ENCODE peak calls at places on chromosomes 7 and 10, in seven cellular contexts. One of them, this sample, is unnamed.
A peak's percentile ranks its signal among the peaks of the same experiment; 100 is the strongest.

GRCh38 chr7:51067757-51068156 is 248.9 kb downstream of the COBL start:
- DNase-seq in SJSA1: peak; percentile 42
- DNase-seq in MM.1S: peak; percentile 33
- DNase-seq in mammary epithelial cell: peak; percentile 42
- DNase-seq in heart right ventricle: no peak
- DNase-seq in CD8-positive, alpha-beta T cell: peak; percentile 39
- DNase-seq in transverse colon: peak; percentile 67
- DNase-seq in this sample: no peak

GRCh38 chr10:52437205-52437646 is 123.1 kb downstream of the DKK1 start:
- DNase-seq in SJSA1: no peak
- DNase-seq in mammary epithelial cell: no peak
- DNase-seq in CD8-positive, alpha-beta T cell: no peak
- DNase-seq in MM.1S: peak; percentile 85
- DNase-seq in heart right ventricle: no peak
- DNase-seq in transverse colon: no peak
- DNase-seq in this sample: no peak

GRCh38 chr7:101678713-101679112 is 49.6 kb upstream of the MYL10 start:
- DNase-seq in transverse colon: no peak
- DNase-seq in heart right ventricle: no peak
- DNase-seq in SJSA1: peak; percentile 11
- DNase-seq in mammary epithelial cell: peak; percentile 13
- DNase-seq in MM.1S: no peak
- DNase-seq in CD8-positive, alpha-beta T cell: no peak
- DNase-seq in this sample: no peak

GRCh38 chr7:129556607-129557120 is 54.3 kb downstream of the SMKR1 start:
- DNase-seq in transverse colon: no peak
- DNase-seq in MM.1S: no peak
- DNase-seq in SJSA1: no peak
- DNase-seq in heart right ventricle: no peak
- DNase-seq in CD8-positive, alpha-beta T cell: no peak
- DNase-seq in mammary epithelial cell: no peak
- DNase-seq in this sample: no peak

GRCh38 chr7:76220185-76221057 is 18.7 kb downstream of the SRRM3 start:
- DNase-seq in heart right ventricle: no peak
- DNase-seq in transverse colon: no peak
- DNase-seq in CD8-positive, alpha-beta T cell: no peak
- DNase-seq in MM.1S: no peak
- DNase-seq in mammary epithelial cell: peak; percentile 24
- DNase-seq in SJSA1: no peak
- DNase-seq in this sample: no peak

GRCh38 chr7:73766556-73767229 is 3.4 kb downstream of the CLDN3 start:
- DNase-seq in CD8-positive, alpha-beta T cell: no peak
- DNase-seq in mammary epithelial cell: no peak
- DNase-seq in MM.1S: peak; percentile 80
- DNase-seq in heart right ventricle: no peak
- DNase-seq in SJSA1: no peak
- DNase-seq in transverse colon: peak; percentile 55
- DNase-seq in this sample: no peak

GRCh38 chr7:45001138-45001694 is 1.2 kb downstream of the CCM2 start:
- DNase-seq in CD8-positive, alpha-beta T cell: peak; percentile 63
- DNase-seq in MM.1S: peak; percentile 97
- DNase-seq in heart right ventricle: no peak
- DNase-seq in transverse colon: peak; percentile 55
- DNase-seq in SJSA1: no peak
- DNase-seq in mammary epithelial cell: peak; percentile 71
- DNase-seq in this sample: peak; percentile 62

GRCh38 chr10:93993782-93994668 is at the start of gene PLCE1:
- DNase-seq in mammary epithelial cell: peak; percentile 5
- DNase-seq in transverse colon: peak; percentile 73
- DNase-seq in SJSA1: peak; percentile 65
- DNase-seq in MM.1S: peak; percentile 66
- DNase-seq in heart right ventricle: peak; percentile 48
- DNase-seq in CD8-positive, alpha-beta T cell: no peak
- DNase-seq in this sample: peak; percentile 82

GRCh38 chr7:2950578-2950977 is 93.1 kb downstream of the CARD11 start:
- DNase-seq in mammary epithelial cell: no peak
- DNase-seq in SJSA1: no peak
- DNase-seq in MM.1S: no peak
- DNase-seq in heart right ventricle: no peak
- DNase-seq in CD8-positive, alpha-beta T cell: no peak
- DNase-seq in transverse colon: no peak
- DNase-seq in this sample: no peak

GRCh38 chr7:55552320-55553086 is 19.8 kb downstream of the VOPP1 start:
- DNase-seq in transverse colon: peak; percentile 70
- DNase-seq in SJSA1: no peak
- DNase-seq in heart right ventricle: no peak
- DNase-seq in CD8-positive, alpha-beta T cell: no peak
- DNase-seq in mammary epithelial cell: no peak
- DNase-seq in MM.1S: peak; percentile 43
- DNase-seq in this sample: no peak

GRCh38 chr7:131843862-131844261 is 287.4 kb upstream of the PODXL start:
- DNase-seq in mammary epithelial cell: peak; percentile 6
- DNase-seq in heart right ventricle: no peak
- DNase-seq in transverse colon: peak; percentile 19
- DNase-seq in CD8-positive, alpha-beta T cell: no peak
- DNase-seq in SJSA1: peak; percentile 43
- DNase-seq in MM.1S: no peak
- DNase-seq in this sample: no peak

GRCh38 chr10:124565565-124566221 is 104.1 kb downstream of the LHPP start:
- DNase-seq in transverse colon: no peak
- DNase-seq in CD8-positive, alpha-beta T cell: no peak
- DNase-seq in SJSA1: no peak
- DNase-seq in mammary epithelial cell: no peak
- DNase-seq in heart right ventricle: peak; percentile 57
- DNase-seq in MM.1S: no peak
- DNase-seq in this sample: peak; percentile 82

GRCh38 chr10:79081353-79082034 is 12.7 kb downstream of the ZMIZ1 start:
- DNase-seq in SJSA1: peak; percentile 50
- DNase-seq in MM.1S: no peak
- DNase-seq in CD8-positive, alpha-beta T cell: no peak
- DNase-seq in heart right ventricle: no peak
- DNase-seq in transverse colon: no peak
- DNase-seq in mammary epithelial cell: peak; percentile 78
- DNase-seq in this sample: no peak

GRCh38 chr10:113566888-113567287 is 14.0 kb downstream of the HABP2 start:
- DNase-seq in CD8-positive, alpha-beta T cell: no peak
- DNase-seq in SJSA1: no peak
- DNase-seq in transverse colon: no peak
- DNase-seq in heart right ventricle: no peak
- DNase-seq in MM.1S: no peak
- DNase-seq in mammary epithelial cell: no peak
- DNase-seq in this sample: no peak

GRCh38 chr10:117186832-117187615 is 10.3 kb upstream of the KCNK18 start:
- DNase-seq in mammary epithelial cell: peak; percentile 87
- DNase-seq in CD8-positive, alpha-beta T cell: no peak
- DNase-seq in transverse colon: no peak
- DNase-seq in heart right ventricle: no peak
- DNase-seq in MM.1S: peak; percentile 9
- DNase-seq in SJSA1: no peak
- DNase-seq in this sample: no peak
- H3K27ac ChIP-seq in mammary epithelial cell: no peak overlapping the region
- H3K27ac ChIP-seq in CD8-positive, alpha-beta T cell: no peak overlapping the region
- H3K27ac ChIP-seq in transverse colon: no peak overlapping the region
- H3K27ac ChIP-seq in heart right ventricle: no peak overlapping the region
- H3K27ac ChIP-seq in MM.1S: no peak overlapping the region
- H3K27ac ChIP-seq in SJSA1: no peak overlapping the region
- H3K27ac ChIP-seq in this sample: no peak overlapping the region

GRCh38 chr10:22628309-22628708 is 86.1 kb downstream of the PIP4K2A start:
- DNase-seq in CD8-positive, alpha-beta T cell: no peak
- DNase-seq in transverse colon: no peak
- DNase-seq in SJSA1: no peak
- DNase-seq in heart right ventricle: no peak
- DNase-seq in MM.1S: no peak
- DNase-seq in mammary epithelial cell: no peak
- DNase-seq in this sample: no peak

GRCh38 chr10:22630229-22631174 is 83.9 kb downstream of the PIP4K2A start:
- DNase-seq in MM.1S: peak; percentile 94
- DNase-seq in SJSA1: no peak
- DNase-seq in heart right ventricle: no peak
- DNase-seq in mammary epithelial cell: peak; percentile 38
- DNase-seq in transverse colon: no peak
- DNase-seq in CD8-positive, alpha-beta T cell: no peak
- DNase-seq in this sample: no peak

GRCh38 chr10:22631185-22631584 is 83.2 kb downstream of the PIP4K2A start:
- DNase-seq in SJSA1: no peak
- DNase-seq in transverse colon: no peak
- DNase-seq in mammary epithelial cell: no peak
- DNase-seq in CD8-positive, alpha-beta T cell: no peak
- DNase-seq in MM.1S: no peak
- DNase-seq in heart right ventricle: no peak
- DNase-seq in this sample: no peak

GRCh38 chr10:22629843-22630228 is 84.5 kb downstream of the PIP4K2A start:
- DNase-seq in CD8-positive, alpha-beta T cell: no peak
- DNase-seq in MM.1S: peak; percentile 30
- DNase-seq in mammary epithelial cell: no peak
- DNase-seq in SJSA1: no peak
- DNase-seq in heart right ventricle: no peak
- DNase-seq in transverse colon: no peak
- DNase-seq in this sample: no peak

DNA sequence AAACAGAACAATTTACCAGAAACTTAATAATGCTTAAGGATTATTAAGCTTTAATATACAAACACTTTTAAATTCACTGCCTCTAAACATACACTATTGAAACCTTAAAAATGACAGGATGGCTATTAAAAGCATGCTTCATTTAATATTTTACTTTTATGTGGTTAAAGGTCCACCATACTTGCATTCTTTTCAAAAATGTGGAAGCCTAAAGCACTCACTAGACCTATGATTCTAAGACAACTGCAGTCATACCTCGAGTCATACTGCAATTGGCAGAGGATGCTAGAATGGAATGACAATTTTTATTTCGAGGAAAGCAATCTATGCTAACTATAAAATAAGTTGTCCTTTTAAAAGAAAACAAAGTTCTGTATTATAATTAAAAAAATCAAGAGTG is 85.3 kb downstream of the PIP4K2A start:
- DNase-seq in SJSA1: no peak
- DNase-seq in heart right ventricle: no peak
- DNase-seq in CD8-positive, alpha-beta T cell: no peak
- DNase-seq in transverse colon: no peak
- DNase-seq in MM.1S: peak; percentile 12
- DNase-seq in mammary epithelial cell: no peak
- DNase-seq in this sample: no peak
- H3K27ac ChIP-seq in SJSA1: no peak overlapping the region
- H3K27ac ChIP-seq in heart right ventricle: no peak overlapping the region
- H3K27ac ChIP-seq in CD8-positive, alpha-beta T cell: peak overlapping the region; percentile 2
- H3K27ac ChIP-seq in transverse colon: peak overlapping the region; percentile 63
- H3K27ac ChIP-seq in MM.1S: peak overlapping the region; percentile 87
- H3K27ac ChIP-seq in mammary epithelial cell: no peak overlapping the region
- H3K27ac ChIP-seq in this sample: no peak overlapping the region

GRCh38 chr7:6437251-6437650 is 10.5 kb downstream of the DAGLB start:
- DNase-seq in MM.1S: no peak
- DNase-seq in SJSA1: no peak
- DNase-seq in heart right ventricle: no peak
- DNase-seq in CD8-positive, alpha-beta T cell: no peak
- DNase-seq in transverse colon: no peak
- DNase-seq in mammary epithelial cell: no peak
- DNase-seq in this sample: no peak

GRCh38 chr7:6436385-6436685 is 11.4 kb downstream of the DAGLB start:
- DNase-seq in heart right ventricle: no peak
- DNase-seq in SJSA1: no peak
- DNase-seq in transverse colon: no peak
- DNase-seq in MM.1S: peak; percentile 83
- DNase-seq in mammary epithelial cell: no peak
- DNase-seq in CD8-positive, alpha-beta T cell: peak; percentile 41
- DNase-seq in this sample: no peak

GRCh38 chr7:6438427-6438826 is 9.3 kb downstream of the DAGLB start:
- DNase-seq in heart right ventricle: no peak
- DNase-seq in mammary epithelial cell: no peak
- DNase-seq in CD8-positive, alpha-beta T cell: no peak
- DNase-seq in SJSA1: no peak
- DNase-seq in transverse colon: no peak
- DNase-seq in MM.1S: peak; percentile 85
- DNase-seq in this sample: no peak

GRCh38 chr7:6433814-6434630 is 13.7 kb downstream of the DAGLB start:
- DNase-seq in CD8-positive, alpha-beta T cell: no peak
- DNase-seq in mammary epithelial cell: no peak
- DNase-seq in transverse colon: no peak
- DNase-seq in SJSA1: no peak
- DNase-seq in MM.1S: no peak
- DNase-seq in heart right ventricle: no peak
- DNase-seq in this sample: no peak

DNA sequence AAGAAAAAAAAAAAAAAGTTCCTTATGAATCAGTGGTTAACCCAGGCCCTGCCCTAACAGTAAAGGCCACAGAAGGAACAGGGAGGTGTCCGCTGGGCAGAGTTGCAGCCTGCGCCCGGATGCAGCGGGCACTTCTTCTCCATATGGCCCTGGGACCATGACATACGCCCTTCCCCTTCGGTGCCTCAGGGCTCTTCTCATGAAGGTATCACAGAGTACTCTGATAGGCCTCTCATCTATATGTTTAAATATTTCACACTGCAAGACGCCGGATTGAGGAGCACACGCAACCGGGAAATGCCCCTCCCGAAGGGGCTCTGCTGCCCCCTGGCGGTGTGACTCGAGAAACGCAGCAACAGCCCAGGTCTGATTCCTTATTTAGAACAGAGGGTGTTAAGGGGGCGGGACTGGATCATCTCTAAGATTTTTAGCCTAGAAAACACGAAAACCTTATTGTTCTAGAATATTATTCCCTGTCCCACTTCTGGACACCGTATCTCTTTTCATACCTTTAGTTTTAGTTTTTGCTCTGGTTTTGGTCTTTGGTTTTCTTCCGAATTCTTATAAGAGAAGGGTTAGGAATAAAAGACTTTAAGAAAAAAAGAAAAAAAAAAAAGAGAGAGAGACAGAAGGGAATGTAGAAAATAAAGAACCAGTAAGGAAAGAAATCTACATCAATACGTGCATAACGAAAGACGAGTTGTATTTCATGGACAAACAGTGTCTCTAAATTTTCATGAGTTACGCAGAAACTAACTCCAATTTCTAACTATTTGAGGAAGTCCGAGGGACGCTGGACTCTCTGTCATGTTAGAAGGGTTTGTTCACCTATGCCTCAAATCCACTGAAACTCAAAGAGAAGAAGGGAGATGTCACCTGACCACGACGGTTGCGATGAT is 12.0 kb downstream of the DAGLB start:
- DNase-seq in mammary epithelial cell: peak; percentile 59
- DNase-seq in MM.1S: peak; percentile 85
- DNase-seq in transverse colon: peak; percentile 84
- DNase-seq in SJSA1: peak; percentile 86
- DNase-seq in CD8-positive, alpha-beta T cell: peak; percentile 87
- DNase-seq in heart right ventricle: peak; percentile 85
- DNase-seq in this sample: peak; percentile 89
- H3K27ac ChIP-seq in mammary epithelial cell: no peak overlapping the region
- H3K27ac ChIP-seq in MM.1S: peak overlapping the region; percentile 96
- H3K27ac ChIP-seq in transverse colon: peak overlapping the region; percentile 80
- H3K27ac ChIP-seq in SJSA1: no peak overlapping the region
- H3K27ac ChIP-seq in CD8-positive, alpha-beta T cell: peak overlapping the region; percentile 17
- H3K27ac ChIP-seq in heart right ventricle: peak overlapping the region; percentile 18
- H3K27ac ChIP-seq in this sample: peak overlapping the region; percentile 40

DNA sequence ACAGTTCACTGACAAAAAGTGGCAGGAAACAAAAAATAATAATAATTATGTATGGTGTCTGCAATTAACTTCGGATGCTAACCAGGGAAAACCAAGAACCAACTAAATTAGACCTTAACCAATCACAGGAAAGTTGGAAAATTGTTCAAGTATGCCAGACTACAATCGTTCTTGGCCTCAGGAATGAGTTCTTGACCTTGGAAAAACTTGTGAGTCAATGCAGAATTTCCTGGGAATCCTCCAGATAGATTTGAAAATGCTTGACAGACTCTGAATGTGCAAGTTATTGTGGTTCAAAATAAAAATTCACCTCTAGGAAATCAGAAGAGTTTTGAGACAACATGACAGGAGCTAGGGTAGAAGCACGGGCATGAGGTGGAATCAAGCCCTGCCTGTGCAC is 171.5 kb downstream of the C7orf25 start:
- DNase-seq in heart right ventricle: no peak
- DNase-seq in SJSA1: no peak
- DNase-seq in MM.1S: no peak
- DNase-seq in CD8-positive, alpha-beta T cell: no peak
- DNase-seq in transverse colon: no peak
- DNase-seq in mammary epithelial cell: no peak
- DNase-seq in this sample: no peak
- H3K27ac ChIP-seq in heart right ventricle: no peak overlapping the region
- H3K27ac ChIP-seq in SJSA1: no peak overlapping the region
- H3K27ac ChIP-seq in MM.1S: no peak overlapping the region
- H3K27ac ChIP-seq in CD8-positive, alpha-beta T cell: no peak overlapping the region
- H3K27ac ChIP-seq in transverse colon: no peak overlapping the region
- H3K27ac ChIP-seq in mammary epithelial cell: no peak overlapping the region
- H3K27ac ChIP-seq in this sample: no peak overlapping the region